ENCODE peak calls at places on chromosomes 16 and 17, in four cellular contexts. I, B, H and P are unnamed samples.

GRCh38 chr16:1310832-1311200 is 1.4 kb downstream of the UBE2I start:
- DNase-seq in I (peak), H (peak), B (no peak), P (no peak)

GRCh38 chr17:77638229-77638628 is 320.3 kb upstream of the TNRC6C start:
- DNase-seq in I (no peak), H (no peak), B (no peak), P (no peak)

GRCh38 chr16:86016201-86016965 is 117.4 kb downstream of the IRF8 start:
- DNase-seq in B (peak), H (peak), I (peak), P (peak)

GRCh38 chr16:49282690-49283375 is 1.2 kb upstream of the CBLN1 start:
- DNase-seq in B (no peak), H (no peak), I (no peak), P (no peak)

GRCh38 chr17:57553991-57554825 is 190.9 kb downstream of the CCDC182 start:
- DNase-seq in H (no peak), B (no peak), I (no peak), P (no peak)

GRCh38 chr17:31054761-31055160 is 40.0 kb upstream of the NF1 start:
- DNase-seq in H (no peak), I (no peak), B (no peak), P (no peak)

GRCh38 chr16:84434800-84435199 is 66.5 kb downstream of the ATP2C2 start:
- DNase-seq in H (no peak), B (no peak), I (no peak), P (no peak)

GRCh38 chr17:50531428-50532025 is 1.0 kb upstream of the EPN3 start:
- DNase-seq in H (no peak), I (no peak), B (no peak), P (no peak)

GRCh38 chr17:81002409-81003361 is 11.0 kb downstream of the CHMP6 start:
- DNase-seq in I (peak), B (no peak), H (no peak), P (peak)

GRCh38 chr17:35855965-35856364 is 12.7 kb downstream of the HEATR9 start:
- DNase-seq in H (no peak), B (no peak), I (no peak), P (no peak)

GRCh38 chr17:42531455-42532354 is 4.3 kb upstream of the NAGLU start:
- DNase-seq in H (peak), B (no peak), I (peak), P (peak)

GRCh38 chr16:78385406-78385805 is 286.0 kb downstream of the WWOX start:
- DNase-seq in H (no peak), B (no peak), I (no peak), P (no peak)

DNA sequence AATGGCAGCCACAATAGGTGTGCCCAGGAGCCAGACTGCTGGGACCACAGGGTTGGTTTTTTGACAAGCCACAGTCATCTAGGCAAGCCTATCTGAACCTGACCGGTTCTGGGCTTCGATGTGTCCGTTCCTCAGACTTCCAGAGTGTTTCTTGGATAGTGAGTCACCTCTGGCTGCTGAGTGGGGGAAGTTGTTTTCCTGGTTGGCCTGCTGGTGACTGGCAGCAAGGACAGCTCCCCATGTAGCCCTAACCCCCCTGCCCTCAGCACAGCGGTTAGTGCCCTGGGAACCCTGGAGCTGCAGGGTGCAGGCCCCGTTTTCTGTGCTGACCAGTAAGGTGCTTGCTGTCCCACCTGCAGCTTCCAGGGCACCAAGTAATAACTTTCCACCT is 65.5 kb downstream of the PLD6 start:
- DNase-seq in B (peak), I (peak), H (no peak), P (peak)
- TF ChIP-seq CTCF in B (peak), I (peak), H (no peak), P (no peak)

GRCh38 chr17:5667871-5668270 is 83.6 kb upstream of the NLRP1 start:
- DNase-seq in I (no peak), H (no peak), B (no peak), P (peak)
- TF ChIP-seq CTCF in I (peak), H (no peak), B (no peak), P (peak)

GRCh38 chr16:67182288-67182687 is 1.5 kb downstream of the MATCAP1 start:
- DNase-seq in H (no peak), I (no peak), B (no peak), P (no peak)

GRCh38 chr16:67180166-67180565 is 3.6 kb downstream of the MATCAP1 start:
- DNase-seq in B (no peak), H (no peak), I (no peak), P (no peak)

GRCh38 chr16:67177743-67178699 is 5.7 kb downstream of the MATCAP1 start:
- DNase-seq in H (no peak), I (no peak), B (no peak), P (peak)

GRCh38 chr16:67181346-67181745 is 2.4 kb downstream of the MATCAP1 start:
- DNase-seq in H (no peak), B (peak), I (peak), P (peak)

GRCh38 chr16:67179421-67180080 is 4.2 kb downstream of the MATCAP1 start:
- DNase-seq in I (no peak), B (no peak), H (no peak), P (no peak)
- TF ChIP-seq CTCF in I (peak), B (peak), H (no peak), P (peak)

GRCh38 chr17:40281663-40282062 is 6.0 kb upstream of the CDC6 start:
- DNase-seq in B (no peak), I (no peak), H (no peak), P (no peak)

GRCh38 chr17:40283662-40284061 is 4.0 kb upstream of the CDC6 start:
- DNase-seq in I (peak), H (no peak), B (peak), P (peak)

GRCh38 chr17:40286473-40286872 is 1.2 kb upstream of the CDC6 start:
- DNase-seq in H (no peak), I (no peak), B (no peak), P (no peak)

GRCh38 chr17:40287159-40287493 is 553 bp upstream of the CDC6 start:
- DNase-seq in B (no peak), H (no peak), I (no peak), P (no peak)

DNA sequence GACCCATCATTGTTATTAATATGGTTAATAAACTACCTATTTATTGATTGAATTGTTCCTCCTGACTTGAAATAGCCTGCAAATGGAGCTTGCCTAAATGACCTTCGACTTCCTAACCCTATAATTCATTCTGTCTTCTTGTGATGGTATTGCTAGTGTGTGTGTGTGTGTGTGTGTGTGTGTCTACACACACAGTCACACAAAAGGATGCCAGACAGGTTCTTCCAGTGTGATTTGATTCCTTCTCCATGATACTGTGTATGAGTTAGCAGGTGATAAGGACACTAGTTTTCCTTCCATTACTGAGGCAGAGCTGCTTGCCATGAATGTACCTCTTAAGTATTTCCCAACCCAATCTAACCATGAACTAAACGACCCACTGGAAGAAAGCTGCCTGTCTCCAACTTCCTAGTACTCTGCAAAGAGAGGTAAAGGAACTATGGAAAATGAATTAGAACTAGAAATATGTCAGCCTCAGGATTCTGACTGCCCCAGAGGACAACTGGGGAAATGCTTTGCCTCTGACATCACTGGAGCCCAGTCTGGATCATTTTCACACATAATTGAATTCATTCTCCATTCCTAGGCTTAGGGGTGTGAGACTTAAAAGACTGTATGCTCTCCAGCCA is 3.5 kb upstream of the CDC6 start:
- DNase-seq in H (no peak), I (peak), B (peak), P (no peak)
- TF ChIP-seq CTCF in H (no peak), I (peak), B (peak), P (peak)